ENCODE peak calls at places on chromosomes 5 and 9, in nine cellular contexts. H is HuH-7.5; A is stimulated activated CD4-positive, alpha-beta T cell treated with anti-CD3 and anti-CD28 coated beads, Interleukin-4, amount 100 ng/mL, for 48 hours; L is activated naive CD8-positive, alpha-beta T cell treated with anti-CD3 and anti-CD28 coated beads for 36 hours; N is WTC11; M is body of pancreas; O is activated CD4-positive, CD25-positive, alpha-beta regulatory T cell; B is activated naive CD4-positive, alpha-beta T cell; W is dorsolateral prefrontal cortex. U is an unnamed sample.

GRCh38 chr5:65774346-65774745 is 52.3 kb downstream of the NLN start:
- DNase-seq in L (no peak), B (no peak), W (no peak), M (no peak), N (no peak), H (no peak), A (no peak), O (no peak), U (no peak)

GRCh38 chr9:826500-827280 is 14.8 kb upstream of the DMRT1 start:
- DNase-seq in A (no peak), N (peak), M (no peak), B (no peak), O (no peak), W (no peak), H (no peak), L (no peak), U (no peak)

GRCh38 chr9:122261469-122261881 is 3.2 kb downstream of the RBM18 start:
- DNase-seq in B (no peak), A (no peak), H (peak), M (peak), N (no peak), W (no peak), O (no peak), L (no peak), U (no peak)

GRCh38 chr9:95649801-95650213 is 133.0 kb upstream of the PTCH1 start:
- DNase-seq in A (no peak), O (no peak), B (no peak), N (no peak), L (no peak), W (no peak), H (no peak), M (no peak), U (no peak)

GRCh38 chr9:121404906-121405305 is 34.9 kb upstream of the STOM start:
- DNase-seq in O (no peak), L (no peak), H (no peak), N (no peak), W (no peak), A (no peak), M (no peak), B (no peak), U (no peak)

GRCh38 chr5:163978897-163979296 is 473.5 kb downstream of the MAT2B start:
- DNase-seq in B (no peak), O (no peak), M (no peak), A (no peak), W (no peak), N (peak), L (no peak), H (no peak), U (no peak)

GRCh38 chr5:181069767-181070491 is 29.9 kb downstream of the BTNL9 start:
- DNase-seq in N (peak), L (no peak), B (no peak), H (no peak), O (no peak), W (no peak), A (no peak), M (no peak), U (no peak)

GRCh38 chr9:81902191-81902590 is 26.0 kb upstream of the SPATA31D4 start:
- DNase-seq in A (no peak), H (no peak), N (no peak), M (no peak), W (no peak), B (no peak), L (no peak), O (no peak), U (no peak)

U was measured in NCI-H146.